ENCODE peak calls at places on chromosomes 12 and 14, in four cellular contexts. One of them, this sample, is unnamed.

GRCh38 chr12:69985656-69986055 is 160.6 kb downstream of the MYRFL start:
- DNase-seq in iPS-NIHi11: peak
- DNase-seq in T-helper 2 cell: no peak
- DNase-seq in NCI-H1694: no peak
- DNase-seq in this sample: no peak

GRCh38 chr14:36604757-36605505 is 22.5 kb upstream of the NKX2-8 start:
- DNase-seq in iPS-NIHi11: peak
- DNase-seq in T-helper 2 cell: no peak
- DNase-seq in NCI-H1694: peak
- DNase-seq in this sample: peak

GRCh38 chr12:114625294-114625851 is 58.6 kb downstream of the TBX3 start:
- DNase-seq in NCI-H1694: no peak
- DNase-seq in iPS-NIHi11: peak
- DNase-seq in T-helper 2 cell: no peak
- DNase-seq in this sample: peak

GRCh38 chr12:33588082-33588712 is 148.6 kb upstream of the SYT10 start:
- DNase-seq in iPS-NIHi11: peak
- DNase-seq in NCI-H1694: no peak
- DNase-seq in T-helper 2 cell: no peak
- DNase-seq in this sample: no peak

GRCh38 chr12:15563683-15564082 is 225.5 kb downstream of the EPS8 start:
- DNase-seq in T-helper 2 cell: no peak
- DNase-seq in iPS-NIHi11: no peak
- DNase-seq in NCI-H1694: no peak
- DNase-seq in this sample: no peak

GRCh38 chr12:112850343-112850742 is 56.4 kb upstream of the OAS1 start:
- DNase-seq in iPS-NIHi11: no peak
- DNase-seq in T-helper 2 cell: no peak
- DNase-seq in NCI-H1694: no peak
- DNase-seq in this sample: no peak

GRCh38 chr14:31934767-31935266 is 142.3 kb upstream of the ARHGAP5 start:
- DNase-seq in T-helper 2 cell: no peak
- DNase-seq in iPS-NIHi11: peak
- DNase-seq in NCI-H1694: peak
- DNase-seq in this sample: no peak

GRCh38 chr12:91778938-91779400 is 366.7 kb downstream of the BTG1 start:
- DNase-seq in T-helper 2 cell: no peak
- DNase-seq in iPS-NIHi11: no peak
- DNase-seq in NCI-H1694: no peak
- DNase-seq in this sample: peak

GRCh38 chr14:51547260-51547659 is 104.5 kb upstream of the FRMD6 start:
- DNase-seq in NCI-H1694: no peak
- DNase-seq in iPS-NIHi11: no peak
- DNase-seq in T-helper 2 cell: no peak
- DNase-seq in this sample: peak

GRCh38 chr14:75769047-75769685 is 108.1 kb downstream of the TTLL5 start:
- DNase-seq in NCI-H1694: no peak
- DNase-seq in iPS-NIHi11: no peak
- DNase-seq in T-helper 2 cell: no peak
- DNase-seq in this sample: no peak

GRCh38 chr12:226401-226800 is 12.4 kb upstream of the SLC6A12 start:
- DNase-seq in iPS-NIHi11: no peak
- DNase-seq in T-helper 2 cell: no peak
- DNase-seq in NCI-H1694: no peak
- DNase-seq in this sample: no peak

GRCh38 chr12:63916561-63917476 is 72.3 kb downstream of the SRGAP1 start:
- DNase-seq in iPS-NIHi11: no peak
- DNase-seq in NCI-H1694: no peak
- DNase-seq in T-helper 2 cell: no peak
- DNase-seq in this sample: no peak

GRCh38 chr12:24596768-24597388 is 352.0 kb downstream of the BCAT1 start:
- DNase-seq in T-helper 2 cell: no peak
- DNase-seq in iPS-NIHi11: peak
- DNase-seq in NCI-H1694: peak
- DNase-seq in this sample: no peak

GRCh38 chr12:123839826-123840225 is 77.7 kb downstream of the DNAH10 start:
- DNase-seq in iPS-NIHi11: no peak
- DNase-seq in T-helper 2 cell: no peak
- DNase-seq in NCI-H1694: no peak
- DNase-seq in this sample: no peak

GRCh38 chr14:104687601-104688504 is 1.6 kb upstream of the INF2 start:
- DNase-seq in iPS-NIHi11: peak
- DNase-seq in NCI-H1694: no peak
- DNase-seq in T-helper 2 cell: no peak
- DNase-seq in this sample: no peak

GRCh38 chr12:7667025-7667575 is 1.4 kb upstream of the APOBEC1 start:
- DNase-seq in iPS-NIHi11: peak
- DNase-seq in NCI-H1694: no peak
- DNase-seq in T-helper 2 cell: no peak
- DNase-seq in this sample: peak

GRCh38 chr12:11863988-11864387 is 206.8 kb upstream of the BCL2L14 start:
- DNase-seq in T-helper 2 cell: no peak
- DNase-seq in iPS-NIHi11: no peak
- DNase-seq in NCI-H1694: no peak
- DNase-seq in this sample: no peak

GRCh38 chr14:100653409-100653808 is 66.2 kb upstream of the BEGAIN start:
- DNase-seq in T-helper 2 cell: no peak
- DNase-seq in NCI-H1694: no peak
- DNase-seq in iPS-NIHi11: peak
- DNase-seq in this sample: no peak

GRCh38 chr12:105317942-105318614 is 12.4 kb upstream of the C12orf75 start:
- DNase-seq in NCI-H1694: no peak
- DNase-seq in T-helper 2 cell: no peak
- DNase-seq in iPS-NIHi11: no peak
- DNase-seq in this sample: no peak